ENCODE peak calls at places on chromosomes 7 and 10, in four cellular contexts. C is endodermal cell, U is A549, S is bronchial epithelial cell. X is an unnamed sample.

GRCh38 chr10:103916901-103917300 is 1.1 kb downstream of the STN1 start:
- DNase-seq in U (no peak), S (peak), C (no peak), X (no peak)

GRCh38 chr7:105841866-105842265 is 34.5 kb downstream of the ATXN7L1 start:
- DNase-seq in C (no peak), S (peak), U (no peak), X (no peak)

GRCh38 chr7:16071246-16071857 is 350.0 kb downstream of the CRPPA start:
- DNase-seq in U (peak), S (peak), C (peak), X (peak)

GRCh38 chr7:83338277-83338950 is 175.7 kb upstream of the PCLO start:
- DNase-seq in S (no peak), U (no peak), C (no peak), X (no peak)

GRCh38 chr10:126561499-126562208 is 108.8 kb downstream of the C10orf90 start:
- DNase-seq in S (no peak), C (peak), U (no peak), X (no peak)

GRCh38 chr7:1056006-1056784 is 11.8 kb downstream of the GPR146 start:
- DNase-seq in U (no peak), S (peak), C (no peak), X (no peak)

GRCh38 chr10:72297281-72297967 is 23.7 kb downstream of the DDIT4 start:
- DNase-seq in C (no peak), U (no peak), S (peak), X (peak)

GRCh38 chr10:64732372-64732715 is 1211.1 kb downstream of the REEP3 start:
- DNase-seq in U (no peak), S (no peak), C (no peak), X (no peak)

GRCh38 chr10:26881600-26882331 is 21.0 kb upstream of the ABI1 start:
- DNase-seq in S (peak), U (peak), C (peak), X (peak)

GRCh38 chr7:126589068-126589684 is 663.6 kb downstream of the GRM8 start:
- DNase-seq in S (peak), C (no peak), U (no peak), X (no peak)

GRCh38 chr10:75597691-75598455 is 166.4 kb downstream of the LRMDA start:
- DNase-seq in C (no peak), S (no peak), U (no peak), X (no peak)

GRCh38 chr7:28732037-28732869 is 225.9 kb downstream of the TRIL start:
- DNase-seq in C (no peak), S (peak), U (no peak), X (peak)

GRCh38 chr10:88012627-88013026 is 149.2 kb downstream of the PTEN start:
- DNase-seq in S (no peak), C (no peak), U (no peak), X (peak)

GRCh38 chr10:60868946-60869345 is 75.0 kb downstream of the RHOBTB1 start:
- DNase-seq in S (no peak), C (no peak), U (no peak), X (no peak)

GRCh38 chr10:121409466-121410104 is 188.7 kb downstream of the FGFR2 start:
- DNase-seq in S (peak), U (no peak), C (no peak), X (no peak)

GRCh38 chr10:91042069-91042468 is 121.2 kb upstream of the ANKRD1 start:
- DNase-seq in U (no peak), S (no peak), C (no peak), X (peak)

GRCh38 chr7:47326220-47326619 is 255.7 kb downstream of the TNS3 start:
- DNase-seq in C (peak), S (peak), U (no peak), X (peak)

GRCh38 chr7:114865564-114865963 is 56.3 kb upstream of the MDFIC start:
- DNase-seq in S (peak), U (peak), C (peak), X (peak)

GRCh38 chr10:117462424-117462792 is 80.1 kb upstream of the EMX2 start:
- DNase-seq in S (no peak), C (peak), U (peak), X (no peak)

GRCh38 chr7:98802781-98803110 is 67.1 kb downstream of the TMEM130 start:
- DNase-seq in U (no peak), S (no peak), C (no peak), X (no peak)

GRCh38 chr10:31851216-31851615 is 77.4 kb downstream of the ARHGAP12 start:
- DNase-seq in C (no peak), U (no peak), S (no peak), X (no peak)

GRCh38 chr10:57053530-57053929 is 692.5 kb upstream of the ZWINT start:
- DNase-seq in S (no peak), C (no peak), U (no peak), X (no peak)

GRCh38 chr10:43093423-43094090 is 16.7 kb downstream of the RET start:
- DNase-seq in S (no peak), C (peak), U (no peak), X (no peak)

GRCh38 chr10:117610321-117610720 is 67.8 kb downstream of the EMX2 start:
- DNase-seq in U (no peak), C (peak), S (no peak), X (no peak)

GRCh38 chr10:102504179-102504975 is 605 bp downstream of the SUFU start:
- DNase-seq in C (peak), U (no peak), S (peak), X (peak)

GRCh38 chr7:13049946-13050345 is 362.5 kb downstream of the ARL4A start:
- DNase-seq in C (no peak), S (no peak), U (no peak), X (no peak)

GRCh38 chr7:13042605-13043236 is 355.3 kb downstream of the ARL4A start:
- DNase-seq in S (peak), C (no peak), U (peak), X (peak)

GRCh38 chr7:13044309-13044708 is 356.9 kb downstream of the ARL4A start:
- DNase-seq in U (no peak), C (no peak), S (no peak), X (no peak)

GRCh38 chr7:13050703-13051102 is 363.3 kb downstream of the ARL4A start:
- DNase-seq in U (peak), S (peak), C (no peak), X (peak)

DNA sequence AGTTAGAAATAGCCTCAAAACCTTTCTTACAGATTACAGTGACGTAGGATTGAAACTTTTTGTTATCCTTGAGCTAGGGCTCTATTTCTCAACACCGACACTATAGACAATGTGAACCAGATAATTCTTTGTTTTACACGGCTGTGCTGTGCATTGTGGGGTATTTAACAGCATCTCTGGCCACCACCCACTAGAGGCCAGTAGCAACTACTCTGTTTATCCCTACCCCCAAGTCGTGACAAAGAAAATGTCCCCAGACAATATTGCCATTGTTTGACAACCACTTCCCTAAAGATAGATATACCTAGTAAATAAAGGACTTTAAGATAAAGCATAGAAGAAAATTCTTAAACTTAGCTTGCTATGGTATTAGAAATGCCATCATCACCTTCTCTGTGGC is 359.6 kb downstream of the ARL4A start:
- DNase-seq in U (no peak), S (no peak), C (no peak), X (no peak)
- TF ChIP-seq CTCF in U (no peak), S (no peak), C (peak), X (no peak)

GRCh38 chr7:33500590-33500989 is 371.2 kb downstream of the BBS9 start:
- DNase-seq in C (no peak), U (no peak), S (no peak), X (peak)
- H3K4me3 ChIP-seq in C (no peak), U (no peak), S (no peak), X (no peak)

GRCh38 chr7:122546496-122546895 is 152.4 kb downstream of the RNF133 start:
- DNase-seq in S (peak), U (no peak), C (no peak), X (peak)

GRCh38 chr7:122553761-122554160 is 145.2 kb downstream of the RNF133 start:
- DNase-seq in U (no peak), S (no peak), C (no peak), X (peak)

GRCh38 chr7:122552769-122553168 is 146.1 kb downstream of the RNF133 start:
- DNase-seq in U (no peak), S (no peak), C (no peak), X (no peak)

GRCh38 chr7:122549578-122549977 is 149.3 kb downstream of the RNF133 start:
- DNase-seq in U (no peak), C (no peak), S (no peak), X (no peak)

GRCh38 chr7:122550545-122550944 is 148.4 kb downstream of the RNF133 start:
- DNase-seq in C (no peak), S (peak), U (no peak), X (peak)
- TF ChIP-seq CTCF in C (peak), S (no peak), U (no peak), X (peak)

GRCh38 chr10:132337019-132337418 is 5.0 kb downstream of the LRRC27 start:
- DNase-seq in C (no peak), U (no peak), S (peak), X (no peak)
- H3K4me3 ChIP-seq in C (no peak), U (no peak), S (peak), X (peak)

GRCh38 chr7:155231941-155232340 is 65.7 kb upstream of the INSIG1 start:
- DNase-seq in U (no peak), C (no peak), S (no peak), X (no peak)

GRCh38 chr7:155232911-155233702 is 64.6 kb upstream of the INSIG1 start:
- DNase-seq in C (no peak), U (no peak), S (no peak), X (peak)

GRCh38 chr7:155236386-155236785 is 61.3 kb upstream of the INSIG1 start:
- DNase-seq in S (no peak), C (no peak), U (no peak), X (no peak)

GRCh38 chr7:155234950-155235789 is 62.5 kb upstream of the INSIG1 start:
- DNase-seq in U (peak), C (no peak), S (no peak), X (peak)

DNA sequence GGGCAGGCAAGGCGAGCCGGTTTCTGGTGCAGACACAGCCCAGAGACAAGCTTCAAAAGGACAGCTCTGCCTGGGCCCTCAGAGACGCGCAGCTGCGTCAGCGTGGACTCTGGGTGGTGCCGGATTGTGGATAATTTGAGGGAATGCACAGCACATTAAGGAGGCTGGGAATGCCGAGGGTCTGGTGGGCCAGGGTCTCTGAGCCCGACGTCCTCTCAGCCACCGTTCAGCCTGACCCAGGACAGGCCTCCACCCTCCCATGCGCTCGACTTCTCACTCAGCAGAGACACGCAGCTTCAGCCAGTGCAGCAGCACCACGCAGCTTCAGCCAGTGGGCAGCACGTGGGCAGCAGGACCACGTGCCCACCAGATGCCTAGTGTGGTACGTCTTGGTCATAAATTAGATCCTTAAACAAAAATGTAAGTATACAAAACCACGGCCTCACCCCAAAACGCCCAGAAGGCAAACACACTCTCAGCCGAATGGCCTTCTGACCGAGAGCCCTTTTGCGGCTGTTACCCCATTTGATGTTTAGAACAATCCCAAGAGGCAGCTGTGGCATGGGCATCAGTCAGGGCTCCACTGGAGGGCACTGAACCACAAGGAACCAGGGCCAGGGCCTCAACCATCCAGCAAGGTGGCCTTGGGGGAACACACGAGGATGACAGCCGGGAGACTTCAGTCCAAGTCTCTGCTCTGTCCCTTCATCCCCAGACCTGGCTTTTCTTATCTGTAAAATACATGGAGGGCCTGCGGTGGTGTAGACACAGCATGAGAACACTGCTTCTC is 63.8 kb upstream of the INSIG1 start:
- DNase-seq in S (no peak), C (no peak), U (no peak), X (peak)
- TF ChIP-seq CTCF in S (no peak), C (no peak), U (no peak), X (no peak)

DNA sequence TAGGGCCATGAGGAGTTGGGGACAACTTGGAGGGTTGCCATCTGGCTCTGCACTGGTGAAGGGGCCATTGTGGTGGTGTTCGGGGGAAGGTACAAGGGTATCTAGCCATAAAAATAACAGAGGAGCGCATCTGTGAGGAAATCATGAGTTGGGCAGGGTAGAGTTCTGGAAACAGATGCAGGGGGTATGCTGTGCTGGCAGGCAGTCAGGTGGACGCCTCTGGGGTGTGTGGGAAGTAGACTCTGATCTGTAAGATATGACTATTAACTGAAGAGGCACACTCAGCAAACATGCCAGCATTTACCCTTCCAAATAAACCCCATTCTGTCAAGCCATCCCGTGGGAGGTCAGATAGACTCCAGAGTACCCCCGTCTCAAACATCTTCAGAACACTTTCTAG is 79.8 kb downstream of the CLEC2L start:
- DNase-seq in S (no peak), U (no peak), C (no peak), X (no peak)
- H3K4me3 ChIP-seq in S (no peak), U (no peak), C (no peak), X (no peak)

GRCh38 chr7:158042156-158042880 is 545.3 kb downstream of the PTPRN2 start:
- DNase-seq in S (no peak), C (no peak), U (no peak), X (no peak)

GRCh38 chr7:158039270-158039669 is 548.4 kb downstream of the PTPRN2 start:
- DNase-seq in S (no peak), C (peak), U (no peak), X (no peak)

GRCh38 chr7:158037211-158037610 is 550.4 kb downstream of the PTPRN2 start:
- DNase-seq in U (no peak), S (no peak), C (no peak), X (no peak)

GRCh38 chr7:158043461-158044155 is 544.0 kb downstream of the PTPRN2 start:
- DNase-seq in C (no peak), U (no peak), S (no peak), X (no peak)

GRCh38 chr7:158040199-158040598 is 547.4 kb downstream of the PTPRN2 start:
- DNase-seq in S (no peak), U (no peak), C (no peak), X (no peak)
- TF ChIP-seq CTCF in S (no peak), U (no peak), C (no peak), X (no peak)

GRCh38 chr7:48438196-48438595 is 266.9 kb downstream of the ABCA13 start:
- DNase-seq in S (no peak), U (no peak), C (no peak), X (no peak)
- H3K4me3 ChIP-seq in S (no peak), U (no peak), C (no peak), X (no peak)

GRCh38 chr7:101066141-101066857 is 19.0 kb upstream of the TRIM56 start:
- DNase-seq in C (peak), S (peak), U (no peak), X (peak)

GRCh38 chr7:101068401-101068800 is 16.9 kb upstream of the TRIM56 start:
- DNase-seq in C (no peak), S (no peak), U (no peak), X (no peak)

GRCh38 chr7:101060992-101061391 is 24.3 kb upstream of the TRIM56 start:
- DNase-seq in U (no peak), S (no peak), C (no peak), X (no peak)

GRCh38 chr7:101066858-101067227 is 18.4 kb upstream of the TRIM56 start:
- DNase-seq in C (peak), U (no peak), S (no peak), X (no peak)
- TF ChIP-seq CTCF in C (no peak), U (no peak), S (no peak), X (no peak)